ENCODE peak calls at places on chromosomes 4 and X, in six cellular contexts. L is PC-3, V is neural progenitor cell, O is SK-N-SH, S is HCT116, Y is MM.1S. I is an unnamed sample.
A peak's percentile ranks its signal among the peaks of the same experiment; 100 is the strongest.

GRCh38 chr4:142474398-142475087 is 371.6 kb downstream of the INPP4B start:
- DNase-seq in L (peak; percentile 98), V (no peak), O (no peak), S (peak; percentile 53), Y (peak; percentile 97), I (peak; percentile 56)

GRCh38 chr4:84677995-84678394 is 95.1 kb downstream of the CDS1 start:
- DNase-seq in L (no peak), V (no peak), O (no peak), S (no peak), Y (no peak), I (peak; percentile 58)

GRCh38 chr4:60890743-60891142 is 309.4 kb upstream of the ADGRL3 start:
- DNase-seq in L (no peak), V (no peak), O (no peak), S (no peak), Y (no peak), I (no peak)

GRCh38 chr4:154009795-154010194 is 220.9 kb upstream of the SFRP2 start:
- DNase-seq in L (no peak), V (no peak), O (no peak), S (no peak), Y (no peak), I (no peak)

GRCh38 chr4:42348247-42348646 is 49.0 kb upstream of the SHISA3 start:
- DNase-seq in L (no peak), V (no peak), O (no peak), S (no peak), Y (no peak), I (peak; percentile 24)

GRCh38 chr4:19300213-19300612 is 951.5 kb upstream of the SLIT2 start:
- DNase-seq in L (peak; percentile 16), V (no peak), O (no peak), S (no peak), Y (no peak), I (peak; percentile 71)

GRCh38 chrX:46653482-46653881 is 79.9 kb downstream of the CHST7 start:
- DNase-seq in L (peak; percentile 48), V (peak; percentile 31), O (peak; percentile 34), S (no peak), Y (no peak), I (no peak)

GRCh38 chr4:95701500-95701899 is 138.4 kb upstream of the PDHA2 start:
- DNase-seq in L (peak; percentile 46), V (no peak), O (no peak), S (no peak), Y (no peak), I (no peak)

GRCh38 chrX:130204647-130205046 is 32.9 kb downstream of the RAB33A start:
- DNase-seq in L (no peak), V (no peak), O (no peak), S (no peak), Y (no peak), I (no peak)

GRCh38 chrX:104913348-104913747 is 307.1 kb downstream of the TEX13A start:
- DNase-seq in L (peak; percentile 49), V (peak; percentile 69), O (peak; percentile 8), S (no peak), Y (peak; percentile 48), I (peak; percentile 13)

GRCh38 chrX:114581528-114582263 is 2.2 kb upstream of the HTR2C start:
- DNase-seq in L (no peak), V (peak; percentile 84), O (peak; percentile 30), S (no peak), Y (no peak), I (peak; percentile 24)

GRCh38 chrX:136143714-136144113 is 3.6 kb upstream of the FHL1 start:
- DNase-seq in L (no peak), V (no peak), O (no peak), S (no peak), Y (peak; percentile 19), I (no peak)

GRCh38 chr4:163681208-163681821 is 186.8 kb downstream of the TMA16 start:
- DNase-seq in L (peak; percentile 54), V (peak; percentile 78), O (peak; percentile 48), S (peak; percentile 38), Y (peak; percentile 66), I (peak; percentile 63)

GRCh38 chr4:82358773-82359324 is 14.9 kb downstream of the HNRNPD start:
- DNase-seq in L (no peak), V (no peak), O (no peak), S (no peak), Y (no peak), I (no peak)

GRCh38 chr4:82367438-82368097 is 6.2 kb downstream of the HNRNPD start:
- DNase-seq in L (no peak), V (no peak), O (no peak), S (no peak), Y (no peak), I (no peak)

GRCh38 chr4:82360298-82361177 is 13.3 kb downstream of the HNRNPD start:
- DNase-seq in L (peak; percentile 40), V (peak; percentile 67), O (peak; percentile 30), S (no peak), Y (peak; percentile 24), I (peak; percentile 61)

GRCh38 chr4:82362565-82362964 is 11.2 kb downstream of the HNRNPD start:
- DNase-seq in L (no peak), V (no peak), O (no peak), S (no peak), Y (no peak), I (no peak)

GRCh38 chr4:82363896-82364487 is 9.8 kb downstream of the HNRNPD start:
- DNase-seq in L (no peak), V (no peak), O (no peak), S (no peak), Y (no peak), I (no peak)
- H3K4me1 ChIP-seq in L (peaks cover 4% of the 10 kb centered on the region), V (peaks cover 38% of the 10 kb centered on the region), O (peaks cover 3% of the 10 kb centered on the region), S (no peaks in the 10 kb centered on the region), Y (peaks cover 50% of the 10 kb centered on the region), I (peaks cover 44% of the 10 kb centered on the region)

GRCh38 chrX:2846992-2847391 is 18.3 kb downstream of the GYG2 start:
- DNase-seq in L (peak; percentile 21), V (no peak), O (no peak), S (no peak), Y (no peak), I (no peak)

GRCh38 chrX:2848806-2849420 is 20.2 kb downstream of the GYG2 start:
- DNase-seq in L (peak; percentile 19), V (no peak), O (no peak), S (no peak), Y (no peak), I (peak; percentile 43)
- H3K9ac ChIP-seq in L (no peak overlapping the region), V (no peak overlapping the region), O (no peak overlapping the region), S (no peak overlapping the region), Y (no peak overlapping the region), I (peak overlapping the region; percentile 51)

GRCh38 chrX:150365051-150365952 is 2.2 kb downstream of the MAMLD1 start:
- DNase-seq in L (peak; percentile 57), V (peak; percentile 85), O (peak; percentile 78), S (peak; percentile 35), Y (peak; percentile 46), I (peak; percentile 77)
- TF ChIP-seq EZH2phosphoT487 in L (no peak), V (no peak), O (no peak), S (no peak), Y (no peak), I (no peak)

GRCh38 chr4:94548571-94548970 is 96.8 kb downstream of the PDLIM5 start:
- DNase-seq in L (peak; percentile 86), V (peak; percentile 36), O (no peak), S (peak; percentile 43), Y (no peak), I (peak; percentile 82)

GRCh38 chr4:94544811-94545210 is 93.1 kb downstream of the PDLIM5 start:
- DNase-seq in L (peak; percentile 67), V (no peak), O (no peak), S (no peak), Y (no peak), I (peak; percentile 26)

GRCh38 chr4:94545296-94545695 is 93.6 kb downstream of the PDLIM5 start:
- DNase-seq in L (peak; percentile 91), V (no peak), O (no peak), S (no peak), Y (no peak), I (peak; percentile 71)

GRCh38 chr4:94550352-94550751 is 98.6 kb downstream of the PDLIM5 start:
- DNase-seq in L (no peak), V (no peak), O (no peak), S (no peak), Y (no peak), I (no peak)

DNA sequence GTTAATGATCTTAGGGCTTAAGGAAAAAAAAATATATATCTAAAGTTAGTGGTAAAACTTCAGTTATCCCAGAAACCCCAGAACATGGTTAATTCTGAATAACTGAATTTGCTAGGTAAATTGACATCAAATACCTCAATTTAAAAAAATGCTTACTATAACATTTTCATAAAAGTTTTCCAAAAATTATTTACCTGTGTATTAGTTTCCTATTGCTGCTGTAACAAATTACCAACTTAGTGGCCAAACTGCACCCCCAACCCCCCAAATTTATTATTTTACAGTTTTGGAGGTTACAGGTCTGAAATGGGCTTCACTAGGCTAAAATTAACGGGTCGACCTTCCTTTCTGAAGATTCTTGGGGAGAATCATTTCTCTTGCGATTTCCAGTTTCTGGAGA is 95.2 kb downstream of the PDLIM5 start:
- DNase-seq in L (no peak), V (no peak), O (no peak), S (no peak), Y (no peak), I (no peak)
- H3K4me1 ChIP-seq in L (peaks cover 57% of the 10 kb centered on the region), V (peaks cover 15% of the 10 kb centered on the region), O (no peaks in the 10 kb centered on the region), S (peaks cover 59% of the 10 kb centered on the region), Y (no peaks in the 10 kb centered on the region), I (peaks cover 53% of the 10 kb centered on the region)

DNA sequence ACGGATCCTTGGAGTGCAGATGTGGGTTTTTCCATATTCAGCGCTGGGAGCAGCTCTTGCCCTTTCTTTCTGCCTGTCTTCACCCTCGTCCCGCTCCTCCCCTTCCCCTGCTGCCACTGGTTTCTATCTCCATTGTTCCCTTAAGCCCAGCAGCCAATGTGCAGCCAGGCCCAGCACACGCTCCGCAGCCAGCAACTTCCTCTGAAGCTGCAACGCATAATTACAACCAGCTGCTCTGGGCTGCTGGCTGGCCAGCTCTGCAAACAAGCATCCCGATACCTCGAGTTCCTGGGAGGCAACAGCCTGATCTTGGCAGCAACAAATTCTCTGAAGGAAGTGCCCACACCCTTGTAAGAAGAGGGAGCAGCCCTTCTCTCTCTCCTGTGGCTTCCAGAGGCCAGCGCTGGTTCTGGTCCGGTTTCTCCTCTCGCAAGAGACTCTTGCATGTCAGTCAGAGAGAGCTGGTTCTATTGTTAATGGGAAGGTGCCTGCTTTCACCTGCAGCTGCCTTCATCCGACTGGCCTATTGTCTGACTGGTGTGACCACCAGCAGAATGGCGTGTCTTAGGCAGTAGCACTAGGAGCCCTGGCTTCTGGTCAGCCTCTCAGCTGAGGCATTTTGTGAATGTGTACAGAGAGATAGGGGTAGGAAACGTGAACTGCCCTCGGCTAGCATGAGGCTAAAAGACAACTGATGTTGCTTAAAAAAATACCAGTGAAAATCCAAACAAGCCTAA is 83.8 kb upstream of the MAML3 start:
- DNase-seq in L (no peak), V (peak; percentile 93), O (peak; percentile 88), S (no peak), Y (no peak), I (peak; percentile 95)
- H3K9ac ChIP-seq in L (no peak overlapping the region), V (no peak overlapping the region), O (peak overlapping the region; percentile 61), S (no peak overlapping the region), Y (no peak overlapping the region), I (peak overlapping the region; percentile 75)